ENCODE peak calls at places on chromosomes 11 and 22, in six cellular contexts. D, H, E, S, Z and Y are unnamed samples.

GRCh38 chr11:118705111-118705741 is 25.8 kb upstream of the TREH start:
- DNase-seq in D (no peak), Z (no peak), E (no peak), S (no peak), H (peak; percentile 15), Y (peak; percentile 80)

GRCh38 chr11:36098976-36099375 is 155.1 kb downstream of the LDLRAD3 start:
- DNase-seq in H (no peak), S (no peak), E (no peak), D (no peak), Z (no peak), Y (peak; percentile 71)

GRCh38 chr11:59207988-59208432 is 4.7 kb downstream of the MPEG1 start:
- DNase-seq in E (peak; percentile 56), Z (peak; percentile 47), S (peak; percentile 27), D (no peak), H (peak; percentile 14), Y (peak; percentile 46)

GRCh38 chr22:47623740-47624103 is 861.3 kb downstream of the TBC1D22A start:
- DNase-seq in D (no peak), E (no peak), H (no peak), Z (no peak), S (no peak), Y (no peak)

GRCh38 chr22:49052023-49052538 is 775.6 kb downstream of the BRD1 start:
- DNase-seq in H (no peak), E (no peak), S (no peak), D (peak; percentile 42), Z (no peak), Y (no peak)

GRCh38 chr11:96943970-96944369 is 554.2 kb downstream of the JRKL start:
- DNase-seq in D (no peak), E (no peak), Z (no peak), H (no peak), S (no peak), Y (no peak)

GRCh38 chr11:34564406-34564805 is 50.8 kb upstream of the ELF5 start:
- DNase-seq in Z (peak; percentile 43), H (no peak), E (no peak), S (no peak), D (no peak), Y (peak; percentile 35)

GRCh38 chr11:81470446-81470845 is 1263.2 kb downstream of the FAM181B start:
- DNase-seq in H (no peak), D (no peak), Z (no peak), S (no peak), E (no peak), Y (no peak)

GRCh38 chr11:65574147-65574962 is 1.5 kb upstream of the EHBP1L1 start:
- DNase-seq in Z (peak; percentile 98), H (peak; percentile 92), E (peak; percentile 90), D (peak; percentile 94), S (peak; percentile 93), Y (peak; percentile 72)

GRCh38 chr11:122186439-122187080 is 70.5 kb upstream of the BLID start:
- DNase-seq in Z (peak; percentile 94), D (no peak), H (peak; percentile 79), E (peak; percentile 43), S (no peak), Y (no peak)

GRCh38 chr11:74749127-74749964 is 697 bp downstream of the RNF169 start:
- DNase-seq in H (no peak), S (no peak), D (peak; percentile 62), Z (peak; percentile 55), E (no peak), Y (no peak)

GRCh38 chr22:49964136-49964492 is 3.5 kb downstream of the PIM3 start:
- DNase-seq in H (no peak), Z (no peak), S (no peak), E (peak; percentile 19), D (peak; percentile 17), Y (no peak)

GRCh38 chr11:122360875-122361274 is 244.9 kb upstream of the BLID start:
- DNase-seq in E (no peak), D (no peak), H (no peak), S (no peak), Z (no peak), Y (no peak)

GRCh38 chr11:126969865-126970479 is 30.6 kb downstream of the KIRREL3 start:
- DNase-seq in D (no peak), S (no peak), H (peak; percentile 53), Z (peak; percentile 48), E (no peak), Y (peak; percentile 47)

GRCh38 chr11:128903248-128904041 is 12.3 kb downstream of the KCNJ5 start:
- DNase-seq in D (no peak), E (no peak), H (peak; percentile 12), Z (peak; percentile 44), S (no peak), Y (peak; percentile 52)

GRCh38 chr11:36447514-36447913 is 62.6 kb downstream of the TRAF6 start:
- DNase-seq in D (no peak), Z (peak; percentile 65), H (no peak), E (no peak), S (no peak), Y (no peak)

GRCh38 chr11:73547706-73548105 is 50.2 kb downstream of the FAM168A start:
- DNase-seq in H (no peak), Z (no peak), D (no peak), E (no peak), S (no peak), Y (no peak)

GRCh38 chr11:45089845-45090499 is 56.5 kb upstream of the PRDM11 start:
- DNase-seq in H (no peak), Z (peak; percentile 52), E (no peak), D (no peak), S (no peak), Y (no peak)

GRCh38 chr11:110797453-110797852 is 85.2 kb upstream of the ARHGAP20 start:
- DNase-seq in H (peak; percentile 42), E (no peak), Z (no peak), S (no peak), D (no peak), Y (no peak)

GRCh38 chr11:31060880-31061279 is 308.7 kb downstream of the DCDC1 start:
- DNase-seq in D (no peak), E (no peak), Z (no peak), S (no peak), H (no peak), Y (no peak)

GRCh38 chr11:62855571-62856332 is 16.4 kb upstream of the WDR74 start:
- DNase-seq in D (peak; percentile 96), H (peak; percentile 97), S (peak; percentile 98), Z (peak; percentile 99), E (peak; percentile 97), Y (peak; percentile 94)

GRCh38 chr11:86955111-86955673 is at the start of gene FZD4:
- DNase-seq in E (peak; percentile 91), Z (peak; percentile 91), D (peak; percentile 94), H (peak; percentile 66), S (peak; percentile 83), Y (peak; percentile 83)

GRCh38 chr22:47515384-47516125 is 753.1 kb downstream of the TBC1D22A start:
- DNase-seq in Z (no peak), E (no peak), H (no peak), D (no peak), S (no peak), Y (no peak)